ENCODE peak calls at places on chromosome 3, in four cellular contexts. O is CD8-positive, alpha-beta T cell; L is Peyer's patch; A is lung. P is an unnamed sample. For H3K4me1, the result is how much of the 10 kb centered on the place peaks cover.

GRCh38 chr3:64222501-64222900 is 2.8 kb downstream of the PRICKLE2 start:
- DNase-seq in A (no peak), O (no peak), L (no peak), P (no peak)

GRCh38 chr3:35254917-35255316 is 384.4 kb upstream of the ARPP21 start:
- DNase-seq in L (no peak), O (no peak), A (no peak), P (no peak)

GRCh38 chr3:99808163-99808794 is 9.4 kb upstream of the CMSS1 start:
- DNase-seq in O (peak), A (peak), L (peak), P (no peak)

GRCh38 chr3:34175636-34176186 is 377.3 kb downstream of the PDCD6IP start:
- DNase-seq in O (no peak), L (no peak), A (no peak), P (no peak)

GRCh38 chr3:165185707-165186327 is 10.4 kb downstream of the SLITRK3 start:
- DNase-seq in O (no peak), L (no peak), A (no peak), P (peak)

GRCh38 chr3:153901152-153901551 is 220.0 kb upstream of the ARHGEF26 start:
- DNase-seq in O (no peak), L (no peak), A (no peak), P (no peak)

GRCh38 chr3:184110316-184110725 is 13.5 kb downstream of the HTR3E start:
- DNase-seq in O (no peak), A (no peak), L (no peak), P (no peak)

GRCh38 chr3:105958237-105959000 is 89.6 kb upstream of the CBLB start:
- DNase-seq in A (no peak), O (no peak), L (no peak), P (no peak)

GRCh38 chr3:172607305-172608121 is 84.3 kb upstream of the TNFSF10 start:
- DNase-seq in L (no peak), O (no peak), A (no peak), P (no peak)

GRCh38 chr3:172575375-172575774 is 52.1 kb upstream of the TNFSF10 start:
- DNase-seq in L (no peak), A (no peak), O (no peak), P (no peak)

GRCh38 chr3:72185549-72186484 is 400.9 kb upstream of the PROK2 start:
- DNase-seq in L (no peak), O (no peak), A (no peak), P (no peak)

GRCh38 chr3:16439163-16439847 is 74.2 kb downstream of the RFTN1 start:
- DNase-seq in L (no peak), A (no peak), O (no peak), P (no peak)

GRCh38 chr3:67655364-67656121 is 1.1 kb upstream of the SUCLG2 start:
- DNase-seq in O (peak), L (peak), A (peak), P (peak)

GRCh38 chr3:21435871-21436270 is 315.1 kb downstream of the ZNF385D start:
- DNase-seq in O (no peak), L (no peak), A (no peak), P (no peak)

GRCh38 chr3:150286390-150287147 is 121.5 kb upstream of the TSC22D2 start:
- DNase-seq in A (no peak), O (no peak), L (no peak), P (no peak)

GRCh38 chr3:193869221-193870201 is 266.4 kb upstream of the HES1 start:
- DNase-seq in A (no peak), L (no peak), O (no peak), P (no peak)

GRCh38 chr3:157438371-157438735 is 1.7 kb downstream of the PTX3 start:
- DNase-seq in A (no peak), O (no peak), L (no peak), P (no peak)

GRCh38 chr3:142209655-142210054 is 15.7 kb downstream of the GK5 start:
- DNase-seq in L (no peak), A (no peak), O (no peak), P (no peak)

GRCh38 chr3:31341130-31341529 is 191.6 kb upstream of the STT3B start:
- DNase-seq in A (no peak), L (no peak), O (no peak), P (no peak)

GRCh38 chr3:4376499-4376898 is 73.3 kb downstream of the SETMAR start:
- DNase-seq in O (no peak), L (no peak), A (no peak), P (no peak)

GRCh38 chr3:65508743-65509422 is 529.8 kb downstream of the MAGI1 start:
- DNase-seq in O (no peak), A (no peak), L (no peak), P (no peak)

GRCh38 chr3:50358927-50359759 is at the start of gene TMEM115:
- DNase-seq in O (peak), A (peak), L (peak), P (peak)

GRCh38 chr3:50356553-50356952 is 2.8 kb downstream of the TMEM115 start:
- DNase-seq in O (no peak), L (no peak), A (peak), P (peak)

GRCh38 chr3:50358355-50358926 is 880 bp downstream of the TMEM115 start:
- DNase-seq in O (no peak), A (no peak), L (no peak), P (peak)

GRCh38 chr3:50355829-50356552 is 3.3 kb downstream of the TMEM115 start:
- DNase-seq in L (no peak), A (no peak), O (no peak), P (peak)

DNA sequence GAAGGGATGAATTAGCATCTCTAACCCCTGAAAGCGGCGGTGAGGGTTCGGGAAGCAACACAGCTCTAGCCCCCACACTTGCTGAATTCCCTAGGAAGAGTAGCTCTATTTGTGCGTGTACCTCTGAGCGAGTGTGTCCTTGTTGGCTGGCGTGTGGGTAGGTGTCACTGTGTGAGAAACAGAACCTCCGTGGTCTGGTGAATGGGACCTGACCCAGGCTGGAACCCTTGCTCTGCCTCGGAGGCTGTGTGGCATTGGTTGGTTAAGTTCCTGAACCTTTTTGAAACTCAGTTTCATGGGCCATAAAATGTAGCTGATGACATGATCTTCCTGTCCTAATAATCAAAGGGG is 414 bp upstream of the TMEM115 start:
- DNase-seq in A (no peak), O (no peak), L (no peak), P (no peak)
- H3K4me1 ChIP-seq in A (under half), O (under half), L (under half), P (under half)

GRCh38 chr3:160035757-160036156 is 47.1 kb downstream of the IL12A start:
- DNase-seq in A (no peak), L (no peak), O (no peak), P (no peak)

GRCh38 chr3:160040181-160040580 is 51.5 kb downstream of the IL12A start:
- DNase-seq in A (no peak), O (no peak), L (no peak), P (no peak)

GRCh38 chr3:160038862-160039562 is 50.4 kb downstream of the IL12A start:
- DNase-seq in O (no peak), A (peak), L (no peak), P (peak)
- H3K4me3 ChIP-seq in O (no peak), A (peak), L (no peak), P (peak)

DNA sequence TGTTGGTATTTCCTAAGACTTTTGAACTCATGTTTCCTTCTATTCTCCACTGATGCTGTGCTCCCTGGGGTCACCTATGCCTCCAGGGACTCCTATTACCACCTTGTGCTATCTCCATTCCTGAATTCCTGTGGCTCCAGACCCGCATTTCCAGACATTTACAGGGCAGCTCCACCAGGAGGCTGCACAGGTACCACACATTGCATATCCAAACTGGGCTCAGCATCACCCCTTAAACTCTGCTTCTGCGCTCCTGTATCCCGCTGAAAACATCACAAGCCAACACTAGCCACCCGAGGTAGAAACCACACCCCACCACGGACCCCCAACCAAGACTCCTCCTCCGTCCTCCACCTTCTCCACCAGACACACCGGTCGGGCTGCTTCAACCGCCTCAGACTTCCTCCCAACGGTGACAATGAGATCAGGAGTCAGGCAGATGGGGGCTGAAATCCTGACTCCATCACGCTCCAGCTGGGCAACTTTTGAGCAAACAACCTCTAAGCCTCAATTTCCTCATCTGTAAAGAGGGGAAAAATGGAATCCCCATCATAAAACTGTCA is 10.4 kb downstream of the TNK2 start:
- DNase-seq in A (no peak), O (no peak), L (no peak), P (no peak)
- TF ChIP-seq CTCF in A (no peak), O (no peak), L (no peak), P (no peak)

DNA sequence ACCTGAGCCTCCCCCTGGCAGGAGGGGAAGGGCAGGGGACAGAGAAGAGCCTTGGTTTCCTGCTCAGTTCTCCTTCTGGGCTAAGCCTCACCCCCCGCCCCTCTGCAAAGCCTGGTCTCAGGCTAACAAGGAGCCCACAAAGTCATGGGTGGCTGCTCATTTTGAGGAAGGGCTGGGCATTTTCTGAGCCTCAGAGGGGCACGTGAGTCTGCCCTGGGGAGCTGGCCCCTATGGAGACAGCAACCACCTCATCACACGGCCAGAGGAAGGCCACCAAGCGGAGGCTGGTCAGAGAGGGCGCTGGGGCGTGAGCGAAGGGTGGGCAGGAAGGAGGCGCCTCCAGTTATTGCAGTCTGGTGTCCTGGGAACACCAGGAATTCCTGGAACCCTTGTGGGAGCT is 18.7 kb downstream of the ABTB1 start:
- DNase-seq in A (no peak), O (no peak), L (no peak), P (no peak)
- H3K4me1 ChIP-seq in A (under half), O (under half), L (under half), P (under half)

GRCh38 chr3:188947983-188948657 is 223.7 kb upstream of the TPRG1 start:
- DNase-seq in A (peak), O (no peak), L (peak), P (peak)

GRCh38 chr3:188946837-188947236 is 224.9 kb upstream of the TPRG1 start:
- DNase-seq in O (no peak), L (no peak), A (no peak), P (no peak)

GRCh38 chr3:188947401-188947982 is 224.3 kb upstream of the TPRG1 start:
- DNase-seq in L (peak), O (no peak), A (peak), P (peak)

GRCh38 chr3:188944108-188944507 is 227.7 kb upstream of the TPRG1 start:
- DNase-seq in O (no peak), A (no peak), L (no peak), P (no peak)

GRCh38 chr3:188946351-188946750 is 225.4 kb upstream of the TPRG1 start:
- DNase-seq in A (no peak), L (no peak), O (no peak), P (no peak)
- H3K4me3 ChIP-seq in A (no peak), L (no peak), O (no peak), P (no peak)

P was measured in pancreas.